ENCODE peak calls at places on chromosomes 11 and 22, in five cellular contexts. Q, L, E, X and P are unnamed samples.

GRCh38 chr11:88421530-88421929 is 84.0 kb upstream of the CTSC start:
- DNase-seq in Q (no peak), L (no peak), E (no peak), X (no peak), P (peak; percentile 42)

GRCh38 chr22:18000441-18001039 is 23.8 kb downstream of the MICAL3 start:
- DNase-seq in Q (no peak), L (peak; percentile 32), E (no peak), X (peak; percentile 15), P (peak; percentile 38)

GRCh38 chr11:127098684-127099083 is 98.1 kb upstream of the KIRREL3 start:
- DNase-seq in Q (no peak), L (no peak), E (no peak), X (no peak), P (no peak)

GRCh38 chr11:120034176-120034575 is 103.7 kb downstream of the TRIM29 start:
- DNase-seq in Q (no peak), L (no peak), E (no peak), X (no peak), P (no peak)

GRCh38 chr11:73201249-73201648 is 16.8 kb upstream of the P2RY2 start:
- DNase-seq in Q (no peak), L (no peak), E (no peak), X (no peak), P (no peak)

GRCh38 chr11:68584991-68585524 is 99.3 kb upstream of the GAL start:
- DNase-seq in Q (no peak), L (no peak), E (no peak), X (no peak), P (no peak)

GRCh38 chr11:6813651-6814050 is 14.2 kb upstream of the OR6A2 start:
- DNase-seq in Q (no peak), L (no peak), E (no peak), X (no peak), P (no peak)

GRCh38 chr11:65422104-65422632 is 430 bp upstream of the NEAT1 start:
- DNase-seq in Q (peak; percentile 51), L (peak; percentile 78), E (peak; percentile 70), X (peak; percentile 85), P (peak; percentile 92)

GRCh38 chr22:45290410-45290936 is 5.7 kb downstream of the UPK3A start:
- DNase-seq in Q (no peak), L (no peak), E (no peak), X (no peak), P (peak; percentile 46)

GRCh38 chr11:89275966-89276365 is 98.3 kb downstream of the TYR start:
- DNase-seq in Q (no peak), L (no peak), E (no peak), X (no peak), P (no peak)

GRCh38 chr22:49968831-49969661 is 8.5 kb downstream of the PIM3 start:
- DNase-seq in Q (no peak), L (no peak), E (no peak), X (no peak), P (no peak)

GRCh38 chr11:72814831-72815618 is 814 bp downstream of the ATG16L2 start:
- DNase-seq in Q (no peak), L (no peak), E (no peak), X (no peak), P (peak; percentile 65)

GRCh38 chr22:28142361-28142801 is 223.3 kb upstream of the PITPNB start:
- DNase-seq in Q (no peak), L (no peak), E (peak; percentile 63), X (no peak), P (peak; percentile 53)

GRCh38 chr11:63841554-63841953 is 2.6 kb downstream of the MARK2 start:
- DNase-seq in Q (no peak), L (no peak), E (no peak), X (no peak), P (peak; percentile 39)

GRCh38 chr11:35815556-35816315 is 128.1 kb upstream of the LDLRAD3 start:
- DNase-seq in Q (no peak), L (no peak), E (no peak), X (no peak), P (peak; percentile 52)

GRCh38 chr11:69791266-69791665 is 16.1 kb upstream of the FGF4 start:
- DNase-seq in Q (no peak), L (no peak), E (peak; percentile 58), X (no peak), P (peak; percentile 50)